ENCODE peak calls at places on chromosomes 12 and 14, in five cellular contexts. J, H, W, L and B are unnamed samples.

GRCh38 chr12:67434653-67435375 is 165.7 kb downstream of the CAND1 start:
- ATAC-seq in J (peak; percentile 52), H (peak; percentile 60), W (peak; percentile 72), L (peak; percentile 57), B (no peak)

GRCh38 chr12:4268549-4269181 is 4.9 kb upstream of the CCND2 start:
- ATAC-seq in J (no peak), H (no peak), W (no peak), L (no peak), B (no peak)

GRCh38 chr12:76018111-76018510 is 13.5 kb downstream of the PHLDA1 start:
- ATAC-seq in J (peak; percentile 91), H (no peak), W (no peak), L (peak; percentile 82), B (no peak)

GRCh38 chr14:79841433-79841832 is 369.9 kb downstream of the DIO2 start:
- ATAC-seq in J (peak; percentile 60), H (peak; percentile 88), W (no peak), L (no peak), B (no peak)

GRCh38 chr12:97758102-97758501 is 295.5 kb downstream of the RMST start:
- ATAC-seq in J (no peak), H (no peak), W (no peak), L (no peak), B (no peak)

GRCh38 chr14:72599579-72600470 is 294.1 kb downstream of the DPF3 start:
- ATAC-seq in J (no peak), H (no peak), W (no peak), L (no peak), B (no peak)

GRCh38 chr12:31325524-31325875 is 450 bp downstream of the SINHCAF start:
- ATAC-seq in J (peak; percentile 20), H (peak; percentile 1), W (peak; percentile 10), L (peak; percentile 20), B (no peak)

GRCh38 chr14:22555573-22556011 is 33.4 kb downstream of the DAD1 start:
- ATAC-seq in J (no peak), H (no peak), W (no peak), L (no peak), B (no peak)

DNA sequence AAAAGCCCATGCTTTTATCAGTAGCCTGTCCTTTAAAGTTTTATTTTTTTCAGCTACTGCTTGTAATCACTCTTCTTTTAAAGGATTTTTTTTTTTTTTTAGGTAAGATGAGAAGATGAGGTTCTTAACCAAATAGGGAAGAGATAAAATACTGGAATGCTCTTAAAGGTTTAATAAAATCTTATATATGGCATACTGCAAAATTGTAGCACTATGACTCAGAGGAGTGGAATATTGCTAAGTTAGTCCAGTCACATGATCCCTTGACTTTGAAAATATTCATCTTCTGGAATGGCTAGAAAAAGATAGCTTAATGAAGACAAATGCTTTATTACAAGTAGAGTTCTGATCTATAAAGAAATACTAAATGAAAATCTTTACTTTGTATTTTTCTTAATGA is 116.6 kb downstream of the NAV3 start:
- ATAC-seq in J (no peak), H (no peak), W (no peak), L (no peak), B (no peak)
- H3K4me3 ChIP-seq in J (no peak overlapping the region), H (no peak overlapping the region), W (no peak overlapping the region), L (no peak overlapping the region), B (no peak overlapping the region)

GRCh38 chr12:123591702-123592481 is 7.5 kb downstream of the TMED2 start:
- ATAC-seq in J (peak; percentile 84), H (no peak), W (no peak), L (peak; percentile 74), B (no peak)
- H3K4me3 ChIP-seq in J (no peak overlapping the region), H (no peak overlapping the region), W (no peak overlapping the region), L (no peak overlapping the region), B (no peak overlapping the region)

GRCh38 chr12:116750298-116750697 is 12.2 kb downstream of the RNFT2 start:
- ATAC-seq in J (no peak), H (no peak), W (no peak), L (no peak), B (no peak)
- H3K4me3 ChIP-seq in J (no peak overlapping the region), H (no peak overlapping the region), W (no peak overlapping the region), L (no peak overlapping the region), B (no peak overlapping the region)

GRCh38 chr14:59918824-59919581 is 941 bp upstream of the LRRC9 start:
- ATAC-seq in J (peak; percentile 66), H (peak; percentile 64), W (peak; percentile 75), L (peak; percentile 77), B (no peak)

GRCh38 chr14:59919582-59920377 is at the start of gene LRRC9:
- ATAC-seq in J (peak; percentile 72), H (peak; percentile 84), W (peak; percentile 46), L (peak; percentile 84), B (no peak)

GRCh38 chr14:59925797-59926196 is 5.9 kb downstream of the LRRC9 start:
- ATAC-seq in J (no peak), H (no peak), W (no peak), L (no peak), B (no peak)

DNA sequence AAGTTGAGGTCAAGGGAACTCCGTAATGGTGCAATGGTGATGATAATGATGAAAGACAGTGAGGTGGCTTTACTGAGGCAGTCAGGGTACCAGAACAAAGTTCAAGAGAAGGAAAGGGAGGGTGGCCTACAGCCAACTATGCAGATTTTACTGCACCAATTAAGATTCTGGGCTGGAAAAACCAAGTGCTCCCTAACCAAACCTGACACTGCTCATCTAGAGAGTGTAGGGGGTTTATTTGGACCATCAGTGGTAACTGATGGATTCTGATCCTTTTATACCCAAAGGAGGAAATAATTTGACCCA is 387 bp downstream of the LRRC9 start:
- ATAC-seq in J (no peak), H (no peak), W (no peak), L (no peak), B (no peak)
- H3K4me3 ChIP-seq in J (no peak overlapping the region), H (no peak overlapping the region), W (no peak overlapping the region), L (no peak overlapping the region), B (no peak overlapping the region)

DNA sequence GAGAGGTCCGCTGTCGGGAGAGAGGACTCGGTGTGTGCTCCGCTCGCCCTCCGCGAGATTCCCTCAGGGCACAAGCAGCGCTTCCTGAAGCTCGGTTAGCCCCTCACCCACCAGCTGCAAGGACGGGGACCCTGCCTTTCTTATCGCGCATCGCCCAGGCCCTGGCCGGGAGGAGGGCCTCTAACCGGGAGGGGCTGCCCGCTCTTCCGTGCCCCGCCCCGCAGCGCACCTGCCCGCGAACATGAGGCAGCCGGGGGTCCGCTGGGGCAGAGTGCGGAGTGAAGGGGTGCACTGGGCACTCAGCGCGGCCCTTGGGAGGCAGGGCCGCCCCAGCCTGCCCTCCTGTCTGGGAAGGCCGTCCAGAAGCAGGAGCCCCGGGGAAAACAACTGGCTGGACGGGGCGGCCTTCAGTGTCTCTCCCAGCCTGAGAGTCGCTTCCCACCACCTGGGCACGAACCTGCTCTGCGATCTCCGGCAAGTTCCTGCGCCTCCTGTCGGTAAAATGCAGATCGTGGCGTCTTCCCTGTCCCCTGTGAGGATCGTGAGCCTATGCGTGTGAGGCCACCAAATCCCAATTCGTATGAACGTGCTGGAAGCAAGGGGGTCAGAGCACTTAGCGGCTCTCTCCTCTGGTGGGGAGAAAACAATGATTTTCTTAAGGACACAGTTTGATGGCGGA is 28.0 kb upstream of the ADIPOR2 start:
- ATAC-seq in J (no peak), H (peak; percentile 16), W (no peak), L (peak; percentile 39), B (no peak)
- H3K4me3 ChIP-seq in J (peak overlapping the region; percentile 1), H (no peak overlapping the region), W (peak overlapping the region; percentile 30), L (peak overlapping the region; percentile 19), B (peak overlapping the region; percentile 23)

GRCh38 chr14:34843011-34843554 is 32.1 kb downstream of the BAZ1A start:
- ATAC-seq in J (peak; percentile 77), H (peak; percentile 21), W (peak; percentile 27), L (peak; percentile 65), B (no peak)

GRCh38 chr14:34835312-34835711 is 39.8 kb downstream of the BAZ1A start:
- ATAC-seq in J (no peak), H (no peak), W (no peak), L (peak; percentile 53), B (no peak)

GRCh38 chr14:34833545-34834523 is 41.3 kb downstream of the BAZ1A start:
- ATAC-seq in J (no peak), H (no peak), W (no peak), L (peak; percentile 84), B (no peak)

GRCh38 chr14:34837801-34838322 is 37.3 kb downstream of the BAZ1A start:
- ATAC-seq in J (no peak), H (no peak), W (no peak), L (no peak), B (no peak)
- H3K4me3 ChIP-seq in J (no peak overlapping the region), H (no peak overlapping the region), W (no peak overlapping the region), L (no peak overlapping the region), B (no peak overlapping the region)

GRCh38 chr12:66164349-66164821 is 5.4 kb downstream of the TMBIM4 start:
- ATAC-seq in J (no peak), H (no peak), W (no peak), L (no peak), B (no peak)
- H3K4me3 ChIP-seq in J (no peak overlapping the region), H (no peak overlapping the region), W (no peak overlapping the region), L (no peak overlapping the region), B (no peak overlapping the region)

DNA sequence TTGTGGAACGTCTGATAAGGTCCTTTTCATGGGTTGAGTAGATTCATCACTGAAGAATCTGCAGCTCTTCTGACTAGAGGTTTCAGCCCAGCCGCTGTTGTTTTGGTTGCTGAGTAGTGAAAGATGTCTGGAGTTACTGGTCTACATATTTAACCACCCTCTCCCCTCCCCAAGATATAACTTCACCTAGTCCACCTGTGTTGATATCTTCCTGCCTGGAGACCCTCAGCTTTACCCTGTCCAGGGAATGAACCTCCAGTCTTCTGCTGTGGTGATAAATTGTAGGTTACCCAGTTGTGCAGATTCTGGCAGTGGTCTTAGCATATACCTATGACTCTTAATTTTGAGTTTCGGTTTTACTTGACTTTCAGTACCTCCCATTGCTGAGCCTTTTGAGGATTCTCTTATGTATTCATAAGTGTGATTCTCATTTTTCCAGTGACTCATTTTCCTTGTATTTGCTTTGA is 63.0 kb downstream of the CCDC91 start:
- ATAC-seq in J (no peak), H (no peak), W (no peak), L (no peak), B (no peak)
- H3K4me3 ChIP-seq in J (no peak overlapping the region), H (no peak overlapping the region), W (no peak overlapping the region), L (no peak overlapping the region), B (no peak overlapping the region)